ENCODE peak calls at places on chromosomes 7 and 10, in seven cellular contexts. W is cardiac fibroblast, N is progenitor cell of endocrine pancreas, K is NCI-H1105, A is WTC11, Y is dorsolateral prefrontal cortex, T is omental fat pad. R is an unnamed sample.
A peak's percentile ranks its signal among the peaks of the same experiment; 100 is the strongest.

GRCh38 chr10:71771204-71771603 is 2.1 kb downstream of the VSIR start:
- DNase-seq in W (no peak), N (no peak), K (no peak), A (no peak), Y (no peak), T (no peak), R (no peak)

GRCh38 chr7:141700291-141700847 is 1.6 kb downstream of the DENND11 start:
- DNase-seq in W (no peak), N (no peak), K (no peak), A (no peak), Y (no peak), T (no peak), R (no peak)

GRCh38 chr7:36115448-36116321 is 37.4 kb upstream of the EEPD1 start:
- DNase-seq in W (peak; percentile 93), N (no peak), K (no peak), A (no peak), Y (peak; percentile 11), T (peak; percentile 93), R (peak; percentile 79)

GRCh38 chr10:29240991-29241660 is 47.7 kb upstream of the LYZL1 start:
- DNase-seq in W (no peak), N (no peak), K (no peak), A (no peak), Y (no peak), T (no peak), R (no peak)

GRCh38 chr10:110368002-110368401 is 63.3 kb upstream of the SMNDC1 start:
- DNase-seq in W (peak; percentile 45), N (no peak), K (no peak), A (no peak), Y (no peak), T (no peak), R (no peak)

GRCh38 chr7:93622036-93622714 is 47.7 kb upstream of the CALCR start:
- DNase-seq in W (peak; percentile 30), N (no peak), K (no peak), A (peak; percentile 20), Y (no peak), T (no peak), R (no peak)

GRCh38 chr7:65239707-65240352 is 133.8 kb upstream of the ZNF92 start:
- DNase-seq in W (peak; percentile 6), N (peak; percentile 72), K (no peak), A (peak; percentile 68), Y (peak; percentile 23), T (no peak), R (peak; percentile 4)

GRCh38 chr10:60848126-60848525 is 69.8 kb downstream of the CDK1 start:
- DNase-seq in W (peak; percentile 64), N (no peak), K (no peak), A (no peak), Y (no peak), T (no peak), R (peak; percentile 12)

GRCh38 chr7:50920031-50920635 is 137.4 kb upstream of the GRB10 start:
- DNase-seq in W (no peak), N (no peak), K (no peak), A (no peak), Y (no peak), T (no peak), R (no peak)

GRCh38 chr7:128914566-128915151 is 4.2 kb upstream of the KCP start:
- DNase-seq in W (no peak), N (no peak), K (no peak), A (no peak), Y (no peak), T (no peak), R (no peak)

R was measured in retinal pigment epithelial cell.